ENCODE peak calls at places on chromosomes 4 and X, in nine cellular contexts. One of them, this sample, is unnamed.

GRCh38 chr4:147768113-147768512 is 36.2 kb downstream of the ARHGAP10 start:
- DNase-seq in astrocyte of the spinal cord: peak; percentile 56
- DNase-seq in A549: peak; percentile 25
- DNase-seq in uterus: no peak
- DNase-seq in NB4: peak; percentile 20
- DNase-seq in mammary epithelial cell: peak; percentile 62
- DNase-seq in GM20000: no peak
- DNase-seq in tibial artery: no peak
- DNase-seq in MCF 10A: peak; percentile 57
- DNase-seq in this sample: no peak

GRCh38 chr4:129261584-129261983 is 165.6 kb downstream of the C4orf33 start:
- DNase-seq in tibial artery: no peak
- DNase-seq in NB4: no peak
- DNase-seq in GM20000: no peak
- DNase-seq in mammary epithelial cell: no peak
- DNase-seq in A549: no peak
- DNase-seq in uterus: no peak
- DNase-seq in astrocyte of the spinal cord: no peak
- DNase-seq in MCF 10A: no peak
- DNase-seq in this sample: no peak

GRCh38 chr4:156677136-156677535 is 294.5 kb downstream of the PDGFC start:
- DNase-seq in NB4: peak; percentile 41
- DNase-seq in mammary epithelial cell: no peak
- DNase-seq in GM20000: peak; percentile 4
- DNase-seq in A549: peak; percentile 52
- DNase-seq in MCF 10A: peak; percentile 61
- DNase-seq in tibial artery: no peak
- DNase-seq in uterus: no peak
- DNase-seq in astrocyte of the spinal cord: peak; percentile 61
- DNase-seq in this sample: no peak

GRCh38 chr4:144757969-144758368 is 112.0 kb downstream of the HHIP start:
- DNase-seq in NB4: no peak
- DNase-seq in MCF 10A: no peak
- DNase-seq in astrocyte of the spinal cord: no peak
- DNase-seq in GM20000: no peak
- DNase-seq in uterus: no peak
- DNase-seq in tibial artery: no peak
- DNase-seq in mammary epithelial cell: peak; percentile 35
- DNase-seq in A549: no peak
- DNase-seq in this sample: no peak

GRCh38 chr4:95045429-95045828 is 287.7 kb downstream of the BMPR1B start:
- DNase-seq in mammary epithelial cell: peak; percentile 5
- DNase-seq in astrocyte of the spinal cord: no peak
- DNase-seq in A549: peak; percentile 81
- DNase-seq in NB4: no peak
- DNase-seq in MCF 10A: no peak
- DNase-seq in uterus: no peak
- DNase-seq in tibial artery: no peak
- DNase-seq in GM20000: no peak
- DNase-seq in this sample: no peak

GRCh38 chr4:19835429-19835828 is 416.3 kb upstream of the SLIT2 start:
- DNase-seq in GM20000: no peak
- DNase-seq in NB4: no peak
- DNase-seq in A549: no peak
- DNase-seq in mammary epithelial cell: no peak
- DNase-seq in uterus: no peak
- DNase-seq in astrocyte of the spinal cord: no peak
- DNase-seq in MCF 10A: no peak
- DNase-seq in tibial artery: no peak
- DNase-seq in this sample: no peak

GRCh38 chr4:181541396-181541795 is 701.8 kb upstream of the TENM3 start:
- DNase-seq in NB4: no peak
- DNase-seq in uterus: no peak
- DNase-seq in GM20000: no peak
- DNase-seq in astrocyte of the spinal cord: peak; percentile 61
- DNase-seq in A549: no peak
- DNase-seq in MCF 10A: peak; percentile 45
- DNase-seq in tibial artery: no peak
- DNase-seq in mammary epithelial cell: peak; percentile 6
- DNase-seq in this sample: no peak

GRCh38 chr4:75189976-75190375 is 257.1 kb downstream of the PARM1 start:
- DNase-seq in astrocyte of the spinal cord: no peak
- DNase-seq in MCF 10A: no peak
- DNase-seq in NB4: no peak
- DNase-seq in GM20000: no peak
- DNase-seq in uterus: no peak
- DNase-seq in tibial artery: no peak
- DNase-seq in mammary epithelial cell: no peak
- DNase-seq in A549: no peak
- DNase-seq in this sample: no peak

GRCh38 chr4:108094131-108094530 is 74.6 kb downstream of the LEF1 start:
- DNase-seq in mammary epithelial cell: no peak
- DNase-seq in A549: no peak
- DNase-seq in uterus: no peak
- DNase-seq in NB4: no peak
- DNase-seq in MCF 10A: no peak
- DNase-seq in astrocyte of the spinal cord: no peak
- DNase-seq in GM20000: no peak
- DNase-seq in tibial artery: no peak
- DNase-seq in this sample: no peak

GRCh38 chr4:108097990-108098553 is 70.7 kb downstream of the LEF1 start:
- DNase-seq in A549: no peak
- DNase-seq in MCF 10A: no peak
- DNase-seq in GM20000: no peak
- DNase-seq in tibial artery: no peak
- DNase-seq in astrocyte of the spinal cord: no peak
- DNase-seq in NB4: no peak
- DNase-seq in uterus: no peak
- DNase-seq in mammary epithelial cell: no peak
- DNase-seq in this sample: no peak

GRCh38 chr4:108099838-108100237 is 68.9 kb downstream of the LEF1 start:
- DNase-seq in astrocyte of the spinal cord: no peak
- DNase-seq in uterus: no peak
- DNase-seq in tibial artery: no peak
- DNase-seq in mammary epithelial cell: no peak
- DNase-seq in NB4: no peak
- DNase-seq in MCF 10A: no peak
- DNase-seq in A549: no peak
- DNase-seq in GM20000: no peak
- DNase-seq in this sample: no peak

GRCh38 chr4:108100827-108101226 is 67.9 kb downstream of the LEF1 start:
- DNase-seq in NB4: no peak
- DNase-seq in GM20000: no peak
- DNase-seq in astrocyte of the spinal cord: no peak
- DNase-seq in A549: no peak
- DNase-seq in tibial artery: no peak
- DNase-seq in mammary epithelial cell: no peak
- DNase-seq in uterus: no peak
- DNase-seq in MCF 10A: no peak
- DNase-seq in this sample: no peak

DNA sequence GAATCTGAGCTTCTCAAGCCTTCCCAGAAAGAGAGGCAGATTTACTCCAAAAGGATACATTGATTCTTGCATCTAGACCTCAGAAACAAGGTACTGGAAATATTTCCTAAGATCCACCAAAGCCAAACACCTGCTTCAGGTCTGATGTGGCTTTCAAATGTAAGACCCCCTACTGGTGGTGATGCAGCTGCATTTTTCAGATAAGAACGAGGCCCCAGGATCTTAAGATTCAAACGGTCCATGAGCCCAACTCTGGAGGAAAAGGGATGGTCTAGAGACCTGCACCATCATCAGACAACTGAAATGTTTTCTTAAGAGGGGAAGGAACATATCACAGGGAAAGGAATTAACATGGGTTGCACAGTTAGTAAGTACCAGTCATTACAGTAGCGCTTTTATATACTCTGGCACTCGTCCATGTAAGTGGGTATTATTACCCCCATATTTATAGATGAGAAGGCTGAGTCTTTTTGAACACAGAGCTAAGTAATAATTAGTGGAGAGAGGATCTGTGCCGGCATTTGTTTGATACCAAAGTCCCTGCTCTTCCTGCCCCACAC is 73.7 kb downstream of the LEF1 start:
- DNase-seq in tibial artery: no peak
- DNase-seq in mammary epithelial cell: no peak
- DNase-seq in NB4: no peak
- DNase-seq in MCF 10A: no peak
- DNase-seq in GM20000: no peak
- DNase-seq in uterus: no peak
- DNase-seq in astrocyte of the spinal cord: no peak
- DNase-seq in A549: no peak
- DNase-seq in this sample: no peak
- TF ChIP-seq CTCF in tibial artery: no peak
- TF ChIP-seq CTCF in mammary epithelial cell: no peak
- TF ChIP-seq CTCF in NB4: no peak
- TF ChIP-seq CTCF in MCF 10A: no peak
- TF ChIP-seq CTCF in GM20000: no peak
- TF ChIP-seq CTCF in uterus: no peak
- TF ChIP-seq CTCF in astrocyte of the spinal cord: no peak
- TF ChIP-seq CTCF in A549: no peak
- TF ChIP-seq CTCF in this sample: no peak

DNA sequence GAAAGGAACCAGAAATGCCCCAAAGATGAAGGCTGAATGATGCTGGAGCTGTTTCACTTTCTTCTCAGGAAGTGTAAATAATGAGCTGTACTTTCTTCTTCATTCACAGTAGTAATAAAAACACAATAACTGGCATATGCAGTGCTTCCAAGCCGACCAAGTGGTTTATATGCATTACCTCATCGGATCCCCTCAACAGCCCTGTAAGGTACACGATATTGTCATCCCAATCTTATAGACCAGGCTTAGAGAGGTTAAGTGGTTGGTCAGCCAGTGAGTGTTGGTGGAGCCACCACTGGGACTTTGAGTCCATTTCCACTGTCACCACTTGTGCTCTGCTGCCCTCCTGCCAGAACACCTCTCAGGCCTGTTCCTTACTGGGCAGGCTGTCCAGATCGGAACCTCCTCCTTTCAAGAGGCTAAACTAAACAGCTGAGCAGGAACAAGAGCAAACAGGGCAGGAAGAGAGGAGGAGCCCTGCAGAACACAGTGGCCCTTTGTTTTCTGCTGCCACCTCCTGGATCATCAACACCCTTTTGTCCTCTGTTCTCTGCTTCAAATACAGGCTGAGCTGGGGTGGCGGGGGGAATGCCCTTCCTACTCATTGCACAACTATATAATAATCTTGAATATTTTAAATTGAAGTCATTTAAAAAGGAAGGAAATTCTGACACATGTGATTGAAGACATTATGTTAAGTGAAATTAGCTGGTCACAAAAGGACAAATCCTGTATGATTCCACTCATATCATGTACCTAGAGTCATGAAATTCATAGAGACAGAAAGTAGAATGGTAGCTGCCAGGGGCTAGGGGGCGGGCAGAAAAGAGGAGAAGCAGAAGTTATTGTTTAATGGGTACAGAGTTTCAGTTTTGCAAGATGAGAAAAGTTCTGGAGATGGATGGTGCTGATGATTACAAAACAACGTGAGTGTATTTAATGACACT is 112.5 kb upstream of the ATP6AP2 start:
- DNase-seq in GM20000: peak; percentile 45
- DNase-seq in MCF 10A: peak; percentile 43
- DNase-seq in A549: peak; percentile 66
- DNase-seq in mammary epithelial cell: peak; percentile 69
- DNase-seq in NB4: peak; percentile 83
- DNase-seq in tibial artery: peak; percentile 61
- DNase-seq in astrocyte of the spinal cord: peak; percentile 29
- DNase-seq in uterus: no peak
- DNase-seq in this sample: no peak
- TF ChIP-seq CTCF in GM20000: no peak
- TF ChIP-seq CTCF in MCF 10A: peak; percentile 7
- TF ChIP-seq CTCF in A549: peak; percentile 52
- TF ChIP-seq CTCF in mammary epithelial cell: no peak
- TF ChIP-seq CTCF in NB4: peak; percentile 23
- TF ChIP-seq CTCF in tibial artery: no peak
- TF ChIP-seq CTCF in astrocyte of the spinal cord: peak; percentile 37
- TF ChIP-seq CTCF in uterus: no peak
- TF ChIP-seq CTCF in this sample: peak; percentile 19

DNA sequence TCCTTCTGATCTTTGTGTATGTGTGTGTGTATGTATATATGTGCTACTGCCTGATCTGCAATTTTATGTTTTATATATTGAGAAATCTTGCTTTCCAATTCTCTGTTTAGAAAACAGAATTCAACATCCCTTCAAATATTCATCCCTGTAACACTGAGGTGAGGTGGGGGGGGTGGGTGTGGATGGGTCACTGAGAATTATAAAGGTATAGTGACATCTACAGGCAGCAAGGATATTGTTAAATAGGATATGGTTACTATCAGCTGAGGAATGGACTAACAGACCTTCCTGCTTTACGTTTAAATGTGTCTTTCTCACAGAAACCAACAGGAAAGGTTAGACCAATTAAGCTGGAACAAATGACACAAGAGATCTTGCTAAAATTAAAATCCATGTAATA is 19.0 kb upstream of the MAGEB2 start:
- DNase-seq in MCF 10A: peak; percentile 26
- DNase-seq in GM20000: peak; percentile 4
- DNase-seq in A549: peak; percentile 11
- DNase-seq in tibial artery: no peak
- DNase-seq in mammary epithelial cell: peak; percentile 1
- DNase-seq in astrocyte of the spinal cord: peak; percentile 8
- DNase-seq in uterus: no peak
- DNase-seq in NB4: peak; percentile 5
- DNase-seq in this sample: no peak
- TF ChIP-seq CTCF in MCF 10A: peak; percentile 28
- TF ChIP-seq CTCF in GM20000: no peak
- TF ChIP-seq CTCF in A549: peak; percentile 31
- TF ChIP-seq CTCF in tibial artery: no peak
- TF ChIP-seq CTCF in mammary epithelial cell: peak; percentile 10
- TF ChIP-seq CTCF in astrocyte of the spinal cord: peak; percentile 7
- TF ChIP-seq CTCF in uterus: no peak
- TF ChIP-seq CTCF in NB4: no peak
- TF ChIP-seq CTCF in this sample: no peak

GRCh38 chrX:103631145-103631544 is 2.4 kb downstream of the TCEAL1 start:
- DNase-seq in GM20000: no peak
- DNase-seq in tibial artery: no peak
- DNase-seq in MCF 10A: no peak
- DNase-seq in A549: no peak
- DNase-seq in astrocyte of the spinal cord: no peak
- DNase-seq in uterus: peak; percentile 24
- DNase-seq in NB4: no peak
- DNase-seq in mammary epithelial cell: no peak
- DNase-seq in this sample: no peak

GRCh38 chrX:103628386-103629290 is at the start of gene TCEAL1:
- DNase-seq in A549: peak; percentile 61
- DNase-seq in MCF 10A: peak; percentile 36
- DNase-seq in astrocyte of the spinal cord: peak; percentile 36
- DNase-seq in GM20000: peak; percentile 27
- DNase-seq in uterus: peak; percentile 65
- DNase-seq in mammary epithelial cell: peak; percentile 16
- DNase-seq in NB4: peak; percentile 16
- DNase-seq in tibial artery: peak; percentile 82
- DNase-seq in this sample: no peak

GRCh38 chrX:103626855-103627254 is 1.9 kb upstream of the TCEAL1 start:
- DNase-seq in astrocyte of the spinal cord: peak; percentile 37
- DNase-seq in mammary epithelial cell: peak; percentile 69
- DNase-seq in GM20000: no peak
- DNase-seq in NB4: no peak
- DNase-seq in A549: no peak
- DNase-seq in tibial artery: no peak
- DNase-seq in MCF 10A: peak; percentile 26
- DNase-seq in uterus: no peak
- DNase-seq in this sample: no peak

GRCh38 chrX:103630171-103630511 is 1.4 kb downstream of the TCEAL1 start:
- DNase-seq in uterus: no peak
- DNase-seq in mammary epithelial cell: no peak
- DNase-seq in A549: no peak
- DNase-seq in NB4: no peak
- DNase-seq in MCF 10A: no peak
- DNase-seq in GM20000: no peak
- DNase-seq in tibial artery: no peak
- DNase-seq in astrocyte of the spinal cord: no peak
- DNase-seq in this sample: no peak

GRCh38 chrX:103629295-103630170 is 758 bp downstream of the TCEAL1 start:
- DNase-seq in astrocyte of the spinal cord: peak; percentile 79
- DNase-seq in tibial artery: peak; percentile 80
- DNase-seq in NB4: peak; percentile 22
- DNase-seq in MCF 10A: peak; percentile 49
- DNase-seq in uterus: peak; percentile 72
- DNase-seq in GM20000: peak; percentile 5
- DNase-seq in A549: peak; percentile 86
- DNase-seq in mammary epithelial cell: peak; percentile 46
- DNase-seq in this sample: peak; percentile 35
- TF ChIP-seq CTCF in astrocyte of the spinal cord: peak; percentile 65
- TF ChIP-seq CTCF in tibial artery: no peak
- TF ChIP-seq CTCF in NB4: no peak
- TF ChIP-seq CTCF in MCF 10A: peak; percentile 28
- TF ChIP-seq CTCF in uterus: peak; percentile 74
- TF ChIP-seq CTCF in GM20000: peak; percentile 34
- TF ChIP-seq CTCF in A549: peak; percentile 85
- TF ChIP-seq CTCF in mammary epithelial cell: peak; percentile 14
- TF ChIP-seq CTCF in this sample: peak; percentile 74